ENCODE peak calls at places on chromosomes 13 and 19, in nine cellular contexts. X, V, H, P, F, A, G, Z and U are unnamed samples.

GRCh38 chr13:112722433-112723250 is 32.8 kb downstream of the ATP11A start:
- DNase-seq in X (no peak), V (no peak), H (no peak), P (no peak), F (peak), A (no peak), G (no peak), Z (peak), U (no peak)

GRCh38 chr19:8128551-8128950 is 20.8 kb downstream of the FBN3 start:
- DNase-seq in X (no peak), V (no peak), H (no peak), P (no peak), F (no peak), A (no peak), G (no peak), Z (no peak), U (no peak)

GRCh38 chr13:31046711-31047279 is 114.3 kb downstream of the TEX26 start:
- DNase-seq in X (no peak), V (no peak), H (no peak), P (peak), F (peak), A (peak), G (no peak), Z (no peak), U (peak)

GRCh38 chr13:49935171-49936084 is 712 bp downstream of the SPRYD7 start:
- DNase-seq in X (peak), V (peak), H (peak), P (peak), F (peak), A (peak), G (peak), Z (peak), U (peak)

GRCh38 chr19:3606174-3606689 is 443 bp downstream of the TBXA2R start:
- DNase-seq in X (peak), V (no peak), H (peak), P (no peak), F (no peak), A (no peak), G (no peak), Z (peak), U (peak)

GRCh38 chr19:55283548-55284393 is at the start of gene BRSK1:
- DNase-seq in X (no peak), V (peak), H (no peak), P (peak), F (peak), A (peak), G (peak), Z (peak), U (no peak)

GRCh38 chr13:50457430-50458393 is 385.8 kb downstream of the DLEU7 start:
- DNase-seq in X (no peak), V (no peak), H (no peak), P (no peak), F (no peak), A (no peak), G (no peak), Z (no peak), U (no peak)

GRCh38 chr19:56504581-56504980 is 3.1 kb upstream of the ZNF471 start:
- DNase-seq in X (no peak), V (no peak), H (no peak), P (no peak), F (no peak), A (no peak), G (no peak), Z (no peak), U (no peak)

GRCh38 chr13:96994030-96994848 is at the start of gene OXGR1:
- DNase-seq in X (no peak), V (peak), H (peak), P (no peak), F (peak), A (peak), G (no peak), Z (no peak), U (peak)

DNA sequence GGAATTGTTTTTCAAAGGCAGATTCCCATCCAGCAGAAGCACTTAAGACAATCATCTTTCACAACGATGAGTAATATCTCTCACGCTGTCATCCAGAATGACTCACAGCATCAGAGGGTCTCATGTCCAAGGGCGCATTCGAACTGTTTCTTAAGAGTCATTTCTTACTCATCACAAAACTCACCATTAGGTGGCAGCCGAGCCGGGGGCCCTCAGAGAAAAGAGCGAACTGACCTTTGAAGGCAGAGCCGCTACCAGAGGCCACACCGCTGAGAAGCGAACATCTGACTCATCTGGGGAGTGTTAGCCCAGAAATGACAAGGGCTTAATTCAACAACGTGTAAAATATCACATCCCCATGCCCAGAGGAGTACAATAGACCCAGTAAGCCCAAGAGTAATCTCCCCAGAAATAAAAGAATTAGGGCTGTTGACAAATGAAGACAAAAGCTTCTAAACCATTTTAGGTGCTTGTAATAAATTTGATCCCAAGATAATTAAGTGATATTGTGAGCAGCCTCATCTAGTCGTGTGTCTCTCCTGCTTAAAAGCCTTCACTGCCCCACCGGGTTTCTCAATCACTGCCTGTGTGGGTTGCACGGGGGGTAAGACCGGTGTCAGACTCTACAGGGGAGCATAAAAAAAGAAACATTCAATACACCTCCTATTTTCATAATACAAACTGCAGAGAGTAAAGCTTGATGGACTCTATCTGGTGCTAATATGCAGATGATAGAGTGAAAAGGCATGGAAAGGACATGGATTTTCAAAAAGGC is 96.2 kb downstream of the CYSLTR2 start:
- DNase-seq in X (peak), V (peak), H (no peak), P (peak), F (peak), A (peak), G (peak), Z (peak), U (peak)
- TF ChIP-seq CTCF in X (peak), V (peak), H (no peak), P (peak), F (peak), A (peak), G (no peak), Z (peak), U (peak)

DNA sequence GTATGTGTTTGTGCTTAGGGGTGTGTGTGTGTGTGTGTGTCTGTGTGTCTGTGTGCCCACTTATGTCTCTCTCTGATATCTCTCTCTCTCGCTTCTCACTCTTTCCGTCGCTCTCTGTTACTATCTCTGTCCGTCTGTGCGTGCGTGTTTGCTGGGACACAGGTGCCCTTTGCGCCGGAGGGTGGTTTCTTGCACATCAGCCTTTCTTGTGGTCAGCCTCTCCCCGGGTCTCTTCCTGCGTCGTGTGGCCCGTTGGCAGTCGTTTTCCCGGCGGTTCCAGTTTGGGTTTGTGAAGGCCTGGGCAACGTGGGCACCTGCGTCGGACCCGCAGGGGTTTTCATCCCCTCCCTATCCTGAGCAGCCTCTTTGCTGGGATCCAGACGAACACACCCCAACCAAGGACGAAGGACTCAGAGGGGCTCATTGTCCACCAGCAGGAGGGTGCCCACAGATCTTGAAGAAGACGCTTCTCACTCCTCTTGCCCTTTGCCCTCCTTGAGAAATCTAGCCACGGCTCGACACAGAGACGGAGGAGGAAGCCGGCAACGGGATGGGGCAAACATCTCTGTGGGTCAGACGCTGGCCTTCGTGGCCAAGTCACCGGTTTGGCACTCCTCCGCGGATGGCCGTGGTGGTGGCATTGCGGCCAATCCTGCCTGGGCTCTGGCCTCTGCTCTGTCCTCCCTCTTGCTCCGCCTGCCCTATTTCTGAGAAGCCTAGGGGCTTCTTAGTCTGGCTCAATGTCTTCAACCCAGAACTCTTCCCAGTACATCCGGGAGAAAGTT is 52.3 kb downstream of the ZNF146 start:
- DNase-seq in X (no peak), V (no peak), H (no peak), P (no peak), F (no peak), A (no peak), G (no peak), Z (no peak), U (no peak)
- TF ChIP-seq CTCF in X (no peak), V (no peak), H (no peak), P (no peak), F (no peak), A (no peak), G (no peak), Z (no peak), U (no peak)

GRCh38 chr19:18385359-18385674 is 641 bp upstream of the GDF15 start:
- DNase-seq in X (no peak), V (no peak), H (no peak), P (no peak), F (no peak), A (no peak), G (no peak), Z (no peak), U (no peak)

GRCh38 chr19:18384775-18385174 is 1.2 kb upstream of the GDF15 start:
- DNase-seq in X (no peak), V (no peak), H (no peak), P (no peak), F (no peak), A (no peak), G (no peak), Z (no peak), U (no peak)

GRCh38 chr19:18387395-18387794 is 1.4 kb downstream of the GDF15 start:
- DNase-seq in X (no peak), V (no peak), H (no peak), P (no peak), F (no peak), A (no peak), G (no peak), Z (no peak), U (no peak)

GRCh38 chr19:18386543-18387251 is 739 bp downstream of the GDF15 start:
- DNase-seq in X (no peak), V (no peak), H (no peak), P (peak), F (no peak), A (no peak), G (no peak), Z (no peak), U (peak)

GRCh38 chr19:18385675-18386542 is at the start of gene GDF15:
- DNase-seq in X (peak), V (peak), H (no peak), P (peak), F (peak), A (peak), G (peak), Z (peak), U (peak)
- TF ChIP-seq CTCF in X (peak), V (peak), H (peak), P (peak), F (peak), A (peak), G (peak), Z (peak), U (peak)

DNA sequence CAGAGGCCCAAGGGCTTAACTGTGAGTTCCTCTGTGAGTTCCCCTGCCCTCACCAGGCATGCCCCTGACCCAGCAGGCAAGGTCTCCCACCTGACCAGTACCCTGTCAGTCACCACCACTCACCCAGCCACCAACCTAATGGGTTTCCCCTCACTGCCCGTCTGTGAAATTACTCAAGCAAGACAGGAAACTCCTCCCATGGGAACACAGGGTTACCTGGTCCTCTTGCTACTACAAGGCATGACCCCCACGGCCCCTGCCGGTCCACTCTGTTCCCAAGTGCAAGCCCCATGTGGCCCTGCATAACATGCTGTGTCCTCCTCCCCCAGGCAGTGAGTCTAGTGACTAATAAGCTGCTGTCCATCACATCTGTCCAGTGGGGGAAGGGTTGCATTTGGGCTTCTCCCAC is 8.0 kb upstream of the DHRS12 start:
- DNase-seq in X (no peak), V (no peak), H (no peak), P (no peak), F (no peak), A (no peak), G (no peak), Z (no peak), U (no peak)
- TF ChIP-seq CTCF in X (no peak), V (no peak), H (no peak), P (no peak), F (no peak), A (no peak), G (no peak), Z (no peak), U (no peak)

DNA sequence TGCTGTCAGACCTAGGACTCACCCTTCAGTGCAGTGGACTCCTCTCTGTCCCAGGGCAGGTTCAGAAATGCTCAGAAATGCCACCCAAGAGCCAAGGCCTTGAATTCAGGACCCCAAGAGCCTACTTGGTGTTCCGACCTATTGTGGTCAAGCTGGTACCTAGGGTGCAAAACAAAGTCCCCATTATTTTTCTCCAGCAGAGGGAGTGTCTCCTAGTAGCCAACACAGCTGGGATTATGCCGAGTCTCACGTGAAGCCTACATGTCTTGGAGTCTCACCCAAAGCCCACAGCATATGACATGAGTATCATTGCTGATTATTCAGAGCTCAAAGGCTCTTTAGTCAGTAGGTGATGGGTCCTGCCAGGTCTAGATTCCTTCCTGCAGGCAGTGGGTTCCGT is 671.1 kb upstream of the SPRY2 start:
- DNase-seq in X (no peak), V (no peak), H (no peak), P (no peak), F (no peak), A (no peak), G (no peak), Z (no peak), U (no peak)
- TF ChIP-seq CTCF in X (no peak), V (no peak), H (no peak), P (no peak), F (no peak), A (peak), G (no peak), Z (no peak), U (no peak)

GRCh38 chr19:38441660-38442348 is 8.3 kb downstream of the RYR1 start:
- DNase-seq in X (no peak), V (peak), H (no peak), P (no peak), F (no peak), A (no peak), G (peak), Z (no peak), U (no peak)
- TF ChIP-seq CTCF in X (no peak), V (no peak), H (no peak), P (peak), F (no peak), A (peak), G (no peak), Z (peak), U (no peak)

GRCh38 chr19:40778045-40778864 is at the start of gene RAB4B:
- DNase-seq in X (peak), V (peak), H (peak), P (peak), F (peak), A (peak), G (peak), Z (peak), U (peak)
- TF ChIP-seq CTCF in X (peak), V (no peak), H (no peak), P (no peak), F (peak), A (no peak), G (no peak), Z (no peak), U (no peak)